ENCODE peak calls at places on chromosomes 2 and 18, in seven cellular contexts. O is T-helper 1 cell, W is hypothalamus, N is stromal cell of bone marrow, Z is NAMALWA, U is iris pigment epithelial cell, G is HT1080. V is an unnamed sample.

GRCh38 chr2:239721991-239722759 is 303.0 kb downstream of the NDUFA10 start:
- DNase-seq in O (no peak), W (no peak), N (no peak), Z (no peak), U (no peak), G (no peak), V (peak; percentile 30)

GRCh38 chr2:120896904-120897303 is 161.2 kb downstream of the GLI2 start:
- DNase-seq in O (no peak), W (no peak), N (no peak), Z (no peak), U (no peak), G (no peak), V (no peak)

GRCh38 chr2:191187105-191187829 is 36.5 kb upstream of the STAT4 start:
- DNase-seq in O (no peak), W (no peak), N (no peak), Z (no peak), U (no peak), G (no peak), V (no peak)

GRCh38 chr2:146666336-146666735 is 1178.5 kb upstream of the ACVR2A start:
- DNase-seq in O (no peak), W (no peak), N (no peak), Z (no peak), U (peak; percentile 77), G (peak; percentile 43), V (no peak)

GRCh38 chr2:8009010-8009597 is 672.8 kb upstream of the ID2 start:
- DNase-seq in O (no peak), W (no peak), N (peak; percentile 13), Z (no peak), U (no peak), G (peak; percentile 62), V (no peak)

GRCh38 chr2:111667542-111668273 is 216.3 kb downstream of the ANAPC1 start:
- DNase-seq in O (peak; percentile 53), W (no peak), N (peak; percentile 67), Z (no peak), U (peak; percentile 73), G (peak; percentile 79), V (no peak)

GRCh38 chr2:25362564-25363145 is 20.9 kb upstream of the DNMT3A start:
- DNase-seq in O (peak; percentile 56), W (no peak), N (no peak), Z (peak; percentile 87), U (no peak), G (no peak), V (no peak)

GRCh38 chr2:217929757-217930707 is 72.8 kb downstream of the TNS1 start:
- DNase-seq in O (no peak), W (no peak), N (no peak), Z (no peak), U (peak; percentile 55), G (no peak), V (no peak)

GRCh38 chr18:13542520-13542847 is 183.9 kb downstream of the FAM210A start:
- DNase-seq in O (no peak), W (no peak), N (no peak), Z (no peak), U (no peak), G (no peak), V (no peak)

GRCh38 chr2:227191367-227191766 is 26.9 kb downstream of the COL4A3 start:
- DNase-seq in O (no peak), W (no peak), N (no peak), Z (no peak), U (peak; percentile 87), G (peak; percentile 44), V (peak; percentile 46)

GRCh38 chr2:72139871-72140620 is 7.6 kb downstream of the CYP26B1 start:
- DNase-seq in O (no peak), W (no peak), N (no peak), Z (no peak), U (no peak), G (no peak), V (no peak)

GRCh38 chr2:60818272-60818671 is 62.2 kb downstream of the PAPOLG start:
- DNase-seq in O (peak; percentile 11), W (no peak), N (no peak), Z (peak; percentile 48), U (peak; percentile 24), G (peak; percentile 20), V (no peak)

GRCh38 chr2:169933124-169933711 is 106.0 kb downstream of the UBR3 start:
- DNase-seq in O (peak; percentile 5), W (no peak), N (peak; percentile 30), Z (peak; percentile 69), U (peak; percentile 67), G (no peak), V (no peak)

GRCh38 chr2:239195318-239195871 is 205.4 kb downstream of the HDAC4 start:
- DNase-seq in O (no peak), W (no peak), N (no peak), Z (no peak), U (no peak), G (no peak), V (no peak)

GRCh38 chr2:98078699-98079098 is 8.3 kb upstream of the VWA3B start:
- DNase-seq in O (no peak), W (no peak), N (no peak), Z (no peak), U (no peak), G (no peak), V (no peak)

GRCh38 chr2:240949791-240950705 is 43.9 kb downstream of the CROCC2 start:
- DNase-seq in O (no peak), W (no peak), N (no peak), Z (no peak), U (no peak), G (no peak), V (no peak)

GRCh38 chr18:35861367-35862114 is 110.9 kb upstream of the RMP24 start:
- DNase-seq in O (no peak), W (no peak), N (no peak), Z (no peak), U (peak; percentile 35), G (peak; percentile 6), V (no peak)

GRCh38 chr2:168245074-168245825 is 2.1 kb downstream of the STK39 start:
- DNase-seq in O (no peak), W (no peak), N (no peak), Z (peak; percentile 33), U (peak; percentile 41), G (peak; percentile 51), V (no peak)

GRCh38 chr2:26770986-26771586 is 7.0 kb downstream of the SLC35F6 start:
- DNase-seq in O (no peak), W (peak; percentile 28), N (peak; percentile 81), Z (peak; percentile 53), U (peak; percentile 89), G (no peak), V (peak; percentile 43)

GRCh38 chr2:127403460-127403859 is 14.8 kb upstream of the PROC start:
- DNase-seq in O (no peak), W (no peak), N (no peak), Z (no peak), U (no peak), G (no peak), V (no peak)

GRCh38 chr2:186946896-186947467 is 98.0 kb upstream of the ZSWIM2 start:
- DNase-seq in O (no peak), W (no peak), N (no peak), Z (no peak), U (no peak), G (no peak), V (no peak)

GRCh38 chr2:238291550-238292281 is 3.3 kb upstream of the PER2 start:
- DNase-seq in O (no peak), W (no peak), N (no peak), Z (no peak), U (no peak), G (no peak), V (no peak)

GRCh38 chr2:101817488-101817887 is 120.0 kb downstream of the MAP4K4 start:
- DNase-seq in O (no peak), W (no peak), N (no peak), Z (no peak), U (no peak), G (no peak), V (no peak)

GRCh38 chr2:55856936-55857335 is 66.6 kb downstream of the EFEMP1 start:
- DNase-seq in O (no peak), W (no peak), N (no peak), Z (no peak), U (peak; percentile 76), G (peak; percentile 13), V (no peak)

GRCh38 chr2:183903026-183903425 is 695.3 kb upstream of the ZNF804A start:
- DNase-seq in O (no peak), W (no peak), N (no peak), Z (no peak), U (no peak), G (peak; percentile 15), V (no peak)

GRCh38 chr2:12162269-12163247 is 416.1 kb downstream of the LPIN1 start:
- DNase-seq in O (no peak), W (no peak), N (no peak), Z (no peak), U (no peak), G (no peak), V (no peak)

GRCh38 chr2:166516712-166517303 is 22.8 kb upstream of the SCN7A start:
- DNase-seq in O (no peak), W (no peak), N (peak; percentile 11), Z (peak; percentile 38), U (peak; percentile 25), G (peak; percentile 31), V (no peak)

GRCh38 chr18:12296087-12296403 is 12.0 kb upstream of the TUBB6 start:
- DNase-seq in O (no peak), W (no peak), N (no peak), Z (no peak), U (peak; percentile 49), G (peak; percentile 90), V (no peak)

GRCh38 chr2:15383695-15384350 is 177.3 kb downstream of the NBAS start:
- DNase-seq in O (no peak), W (no peak), N (no peak), Z (no peak), U (no peak), G (no peak), V (no peak)

GRCh38 chr2:223865124-223865523 is 27.7 kb upstream of the AP1S3 start:
- DNase-seq in O (peak; percentile 59), W (no peak), N (no peak), Z (no peak), U (no peak), G (no peak), V (no peak)